ENCODE peak calls at places on chromosome 4, in five cellular contexts. R, O, E, U and A are unnamed samples.

GRCh38 chr4:101782546-101782945 is 8.0 kb upstream of the BANK1 start:
- DNase-seq in E (no peak), U (no peak), O (no peak), R (peak), A (no peak)

GRCh38 chr4:162502109-162502508 is 338.3 kb upstream of the FSTL5 start:
- DNase-seq in U (no peak), O (no peak), E (no peak), R (no peak), A (no peak)

GRCh38 chr4:123849495-123849894 is 452.9 kb downstream of the SPRY1 start:
- DNase-seq in E (no peak), O (no peak), R (no peak), U (no peak), A (no peak)

GRCh38 chr4:36385951-36386561 is 104.6 kb downstream of the DTHD1 start:
- DNase-seq in E (no peak), U (no peak), R (no peak), O (no peak), A (no peak)

GRCh38 chr4:108216510-108216909 is 47.8 kb upstream of the LEF1 start:
- DNase-seq in E (no peak), R (no peak), U (no peak), O (no peak), A (no peak)

GRCh38 chr4:15754323-15754722 is 23.8 kb upstream of the CD38 start:
- DNase-seq in O (no peak), E (peak), U (no peak), R (no peak), A (no peak)

GRCh38 chr4:73341454-73341853 is 62.6 kb upstream of the ALB start:
- DNase-seq in R (peak), O (peak), E (peak), U (no peak), A (peak)

GRCh38 chr4:153637201-153637600 is 46.9 kb upstream of the TLR2 start:
- DNase-seq in R (no peak), U (no peak), E (no peak), O (no peak), A (no peak)

GRCh38 chr4:26334366-26334765 is 13.6 kb downstream of the RBPJ start:
- DNase-seq in E (no peak), O (no peak), U (no peak), R (no peak), A (no peak)

GRCh38 chr4:48905363-48906015 is 1.1 kb downstream of the OCIAD2 start:
- DNase-seq in R (peak), O (no peak), U (no peak), E (peak), A (peak)

GRCh38 chr4:140186651-140187315 is 32.8 kb upstream of the MAML3 start:
- DNase-seq in R (peak), U (no peak), O (no peak), E (peak), A (peak)

GRCh38 chr4:37602454-37603069 is 83.6 kb downstream of the RELL1 start:
- DNase-seq in E (no peak), R (no peak), U (no peak), O (no peak), A (no peak)

GRCh38 chr4:102492531-102493241 is 8.5 kb upstream of the NFKB1 start:
- DNase-seq in O (no peak), U (no peak), R (no peak), E (no peak), A (no peak)

GRCh38 chr4:55444822-55445221 is 49.1 kb downstream of the TMEM165 start:
- DNase-seq in U (no peak), R (no peak), E (peak), O (no peak), A (peak)

GRCh38 chr4:153362184-153362583 is 17.7 kb downstream of the MND1 start:
- DNase-seq in O (no peak), E (no peak), R (no peak), U (no peak), A (peak)

GRCh38 chr4:88960576-88960975 is 96.4 kb downstream of the FAM13A start:
- DNase-seq in E (no peak), U (no peak), R (no peak), O (no peak), A (no peak)

GRCh38 chr4:167290684-167291083 is 56.4 kb upstream of the SPOCK3 start:
- DNase-seq in O (no peak), E (peak), U (no peak), R (peak), A (peak)
- TF ChIP-seq CTCF in O (peak), E (peak), U (peak), R (peak), A (peak)

DNA sequence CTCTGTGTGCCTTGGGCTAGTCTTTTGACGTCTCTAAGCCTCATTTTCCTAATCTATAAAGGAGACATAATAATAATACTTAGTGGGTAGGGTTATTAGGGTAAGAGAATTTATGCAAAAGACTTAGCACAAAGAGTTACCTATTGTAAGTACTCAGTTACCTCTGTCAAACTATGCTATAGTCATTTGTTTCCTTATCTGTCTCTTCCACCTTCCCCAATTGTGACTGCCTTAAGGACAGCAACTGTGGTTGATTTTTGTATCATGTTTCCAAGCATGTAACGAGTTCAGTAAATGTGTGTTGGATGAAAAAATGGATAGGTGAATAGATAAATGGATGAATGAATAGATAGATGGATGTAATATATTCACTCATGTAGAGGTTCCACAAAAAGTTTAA is 48.1 kb downstream of the WDR19 start:
- DNase-seq in R (no peak), O (no peak), U (no peak), E (no peak), A (no peak)
- H3K4me3 ChIP-seq in R (no peak), O (no peak), U (no peak), E (no peak), A (no peak)

DNA sequence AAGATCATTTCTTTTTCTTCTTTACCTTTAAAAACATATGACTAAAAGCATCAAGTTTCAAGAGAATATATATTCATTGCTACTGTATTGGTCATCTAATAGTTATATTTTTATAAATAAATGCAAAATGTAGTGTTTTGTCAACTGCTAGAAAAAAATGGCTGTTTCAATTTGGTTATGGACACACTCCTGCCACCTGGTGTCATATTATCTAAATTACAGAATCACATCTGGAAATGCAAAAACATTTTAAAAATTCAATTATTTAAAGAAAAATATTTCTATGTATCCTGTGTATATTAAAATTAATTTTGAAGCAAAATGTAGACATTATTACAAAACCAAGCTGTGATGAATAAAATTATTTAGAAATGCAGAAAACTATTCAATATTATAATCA is 329.4 kb upstream of the PCDH18 start:
- DNase-seq in E (peak), O (no peak), U (no peak), R (no peak), A (peak)
- TF ChIP-seq CTCF in E (peak), O (peak), U (peak), R (peak), A (peak)

GRCh38 chr4:1312821-1313640 is 23.3 kb downstream of the MAEA start:
- DNase-seq in R (no peak), U (peak), E (no peak), O (no peak), A (no peak)

GRCh38 chr4:1309261-1310010 is 19.7 kb downstream of the MAEA start:
- DNase-seq in O (peak), U (peak), R (peak), E (peak), A (peak)

GRCh38 chr4:1310796-1311715 is 21.4 kb downstream of the MAEA start:
- DNase-seq in E (no peak), O (no peak), R (no peak), U (no peak), A (no peak)

GRCh38 chr4:1307951-1308735 is 18.5 kb downstream of the MAEA start:
- DNase-seq in U (no peak), O (no peak), E (no peak), R (no peak), A (no peak)

GRCh38 chr4:1310031-1310795 is 20.5 kb downstream of the MAEA start:
- DNase-seq in R (peak), U (no peak), O (no peak), E (no peak), A (peak)
- H3K4me3 ChIP-seq in R (peak), U (peak), O (peak), E (peak), A (peak)